ENCODE peak calls at places on chromosomes 13 and 19, in nine cellular contexts. Y, K, L, J, T, W, D, Q and N are unnamed samples.

GRCh38 chr13:52848455-52849190 is at the start of gene PCDH8:
- DNase-seq in L (no peak), Y (no peak), J (peak), Q (no peak), K (peak), T (peak), D (no peak), W (no peak), N (no peak)

GRCh38 chr19:44648536-44649370 is 5.0 kb downstream of the PVR start:
- DNase-seq in Y (no peak), D (no peak), L (no peak), T (no peak), W (peak), Q (no peak), J (peak), K (no peak), N (peak)

GRCh38 chr13:21668665-21669599 is 1.9 kb upstream of the FGF9 start:
- DNase-seq in D (no peak), Y (no peak), J (no peak), T (peak), L (no peak), W (peak), K (no peak), Q (peak), N (peak)

GRCh38 chr19:41427647-41428480 is 690 bp upstream of the B3GNT8 start:
- DNase-seq in J (no peak), D (peak), Y (peak), K (peak), T (peak), L (no peak), Q (peak), W (peak), N (peak)

GRCh38 chr19:15299568-15300409 is 32.5 kb downstream of the BRD4 start:
- DNase-seq in Q (no peak), Y (no peak), L (no peak), J (no peak), K (no peak), T (no peak), D (no peak), W (peak), N (peak)

GRCh38 chr13:100658363-100658762 is 16.2 kb downstream of the TMTC4 start:
- DNase-seq in K (no peak), W (no peak), T (no peak), D (no peak), L (no peak), Y (peak), J (no peak), Q (no peak), N (no peak)

GRCh38 chr19:39546599-39546998 is 6.6 kb upstream of the EID2 start:
- DNase-seq in D (no peak), T (no peak), K (no peak), Y (no peak), W (peak), Q (no peak), L (no peak), J (no peak), N (no peak)

GRCh38 chr13:103431880-103432279 is 365.7 kb upstream of the SLC10A2 start:
- DNase-seq in Y (no peak), K (peak), D (no peak), J (no peak), L (no peak), W (no peak), T (no peak), Q (no peak), N (no peak)

GRCh38 chr19:2650515-2650914 is 52.0 kb downstream of the GNG7 start:
- DNase-seq in T (no peak), D (peak), Y (no peak), K (no peak), L (no peak), Q (no peak), J (peak), W (no peak), N (peak)

GRCh38 chr13:48634631-48635030 is 19.1 kb upstream of the CYSLTR2 start:
- DNase-seq in K (no peak), T (no peak), D (no peak), Y (no peak), W (no peak), L (no peak), Q (no peak), J (no peak), N (no peak)

GRCh38 chr19:9528757-9529336 is 9.6 kb downstream of the ZNF426 start:
- DNase-seq in L (no peak), J (no peak), K (no peak), T (no peak), W (no peak), Y (peak), Q (no peak), D (no peak), N (no peak)

GRCh38 chr19:12833747-12834417 is 497 bp downstream of the RTBDN start:
- DNase-seq in D (peak), L (no peak), Q (no peak), Y (peak), W (peak), J (no peak), T (peak), K (peak), N (peak)

GRCh38 chr19:18428837-18429674 is 8.9 kb downstream of the ISYNA1 start:
- DNase-seq in W (peak), D (peak), L (no peak), J (peak), Q (peak), T (peak), Y (peak), K (peak), N (peak)
- H3K4me3 ChIP-seq in W (no peak), D (peak), L (peak), J (peak), Q (peak), T (peak), Y (peak), K (peak), N (peak)

GRCh38 chr13:105307776-105308175 is 1227.7 kb downstream of the EFNB2 start:
- DNase-seq in Q (no peak), K (no peak), T (no peak), W (no peak), Y (no peak), D (no peak), J (no peak), L (no peak), N (no peak)
- H3K4me3 ChIP-seq in Q (no peak), K (no peak), T (no peak), W (no peak), Y (no peak), D (no peak), J (no peak), L (no peak), N (no peak)

GRCh38 chr19:29842471-29843179 is 30.8 kb downstream of the CCNE1 start:
- DNase-seq in T (no peak), D (no peak), J (no peak), K (no peak), Y (peak), L (no peak), W (no peak), Q (no peak), N (no peak)
- H3K4me3 ChIP-seq in T (peak), D (peak), J (no peak), K (no peak), Y (no peak), L (no peak), W (no peak), Q (no peak), N (no peak)

GRCh38 chr19:55117063-55117635 is 288 bp downstream of the PPP1R12C start:
- DNase-seq in J (no peak), K (no peak), W (no peak), Q (no peak), Y (peak), L (no peak), T (peak), D (peak), N (peak)

GRCh38 chr19:55117636-55118391 is at the start of gene PPP1R12C:
- DNase-seq in W (peak), Y (peak), Q (peak), L (peak), D (peak), T (peak), K (peak), J (peak), N (peak)

GRCh38 chr19:55119053-55119452 is 1.6 kb upstream of the PPP1R12C start:
- DNase-seq in L (no peak), W (peak), J (no peak), Q (no peak), K (no peak), Y (peak), D (no peak), T (no peak), N (no peak)

GRCh38 chr19:55116232-55117062 is 990 bp downstream of the PPP1R12C start:
- DNase-seq in K (peak), Y (peak), T (peak), Q (peak), W (peak), L (no peak), J (peak), D (peak), N (peak)

DNA sequence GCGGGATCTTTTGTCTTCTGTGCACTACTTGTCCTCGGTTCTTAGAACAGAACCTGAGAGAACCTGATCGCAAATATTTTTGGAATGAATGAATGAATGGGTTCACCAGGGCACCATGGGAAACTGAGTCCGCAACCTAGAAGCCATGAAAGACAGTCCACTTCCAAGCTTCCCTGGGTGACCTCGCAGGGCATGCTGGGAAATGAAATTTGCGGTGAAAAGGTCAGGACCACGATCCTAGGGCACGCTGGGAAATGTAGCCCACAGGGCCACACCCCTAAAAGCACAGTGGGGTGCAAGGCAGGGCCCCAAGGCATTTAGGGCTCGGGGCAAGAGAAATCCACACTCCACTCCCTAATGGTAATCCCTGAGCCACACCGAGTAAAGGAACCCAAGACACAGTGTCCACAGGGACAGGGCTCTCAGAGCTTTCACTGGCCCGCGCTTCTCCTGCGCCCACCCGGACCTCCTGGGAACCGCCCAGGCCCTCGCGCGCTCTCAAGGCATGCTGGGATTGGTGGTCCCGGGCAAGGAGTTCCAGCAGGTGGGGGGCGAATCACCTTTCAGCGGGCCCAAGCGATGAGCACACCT is 1.1 kb upstream of the PPP1R12C start:
- DNase-seq in L (no peak), K (no peak), Q (peak), T (peak), J (peak), Y (peak), W (no peak), D (peak), N (peak)
- H3K4me3 ChIP-seq in L (peak), K (peak), Q (peak), T (peak), J (peak), Y (peak), W (peak), D (peak), N (peak)

GRCh38 chr19:47350599-47350998 is 1.5 kb downstream of the DHX34 start:
- DNase-seq in D (no peak), J (no peak), Y (no peak), W (no peak), K (no peak), T (no peak), Q (no peak), L (no peak), N (peak)
- H3K4me3 ChIP-seq in D (peak), J (no peak), Y (no peak), W (no peak), K (no peak), T (peak), Q (no peak), L (no peak), N (no peak)

GRCh38 chr19:53372196-53372595 is 6.7 kb downstream of the ZNF525 start:
- DNase-seq in K (no peak), D (no peak), T (no peak), J (no peak), L (no peak), W (no peak), Q (no peak), Y (no peak), N (no peak)

GRCh38 chr19:53374288-53374687 is 8.8 kb downstream of the ZNF525 start:
- DNase-seq in J (no peak), T (no peak), Q (no peak), L (no peak), W (no peak), K (no peak), D (no peak), Y (no peak), N (no peak)

GRCh38 chr19:53374743-53375142 is 9.2 kb downstream of the ZNF525 start:
- DNase-seq in J (no peak), D (no peak), Y (no peak), L (no peak), K (no peak), T (no peak), W (no peak), Q (no peak), N (no peak)
- H3K4me3 ChIP-seq in J (no peak), D (no peak), Y (no peak), L (no peak), K (no peak), T (no peak), W (no peak), Q (no peak), N (no peak)

GRCh38 chr19:19513671-19514070 is 1.7 kb downstream of the TSSK6 start:
- DNase-seq in W (no peak), T (no peak), K (no peak), D (no peak), L (no peak), J (no peak), Y (no peak), Q (no peak), N (no peak)
- H3K4me3 ChIP-seq in W (no peak), T (no peak), K (no peak), D (peak), L (no peak), J (peak), Y (no peak), Q (no peak), N (no peak)

GRCh38 chr19:11480081-11480926 is 542 bp downstream of the ELAVL3 start:
- DNase-seq in T (no peak), J (no peak), K (peak), Y (peak), L (no peak), Q (no peak), D (no peak), W (no peak), N (peak)

GRCh38 chr19:11481777-11482383 is 1.0 kb upstream of the ELAVL3 start:
- DNase-seq in J (peak), L (peak), Y (peak), K (peak), T (peak), W (peak), D (peak), Q (peak), N (peak)

GRCh38 chr19:11479470-11480080 is 1.3 kb downstream of the ELAVL3 start:
- DNase-seq in J (peak), Y (no peak), D (peak), W (peak), L (no peak), K (peak), Q (no peak), T (peak), N (peak)

GRCh38 chr19:11482384-11483050 is 1.7 kb upstream of the ELAVL3 start:
- DNase-seq in J (peak), L (no peak), Y (peak), T (peak), D (peak), W (peak), Q (peak), K (peak), N (peak)

DNA sequence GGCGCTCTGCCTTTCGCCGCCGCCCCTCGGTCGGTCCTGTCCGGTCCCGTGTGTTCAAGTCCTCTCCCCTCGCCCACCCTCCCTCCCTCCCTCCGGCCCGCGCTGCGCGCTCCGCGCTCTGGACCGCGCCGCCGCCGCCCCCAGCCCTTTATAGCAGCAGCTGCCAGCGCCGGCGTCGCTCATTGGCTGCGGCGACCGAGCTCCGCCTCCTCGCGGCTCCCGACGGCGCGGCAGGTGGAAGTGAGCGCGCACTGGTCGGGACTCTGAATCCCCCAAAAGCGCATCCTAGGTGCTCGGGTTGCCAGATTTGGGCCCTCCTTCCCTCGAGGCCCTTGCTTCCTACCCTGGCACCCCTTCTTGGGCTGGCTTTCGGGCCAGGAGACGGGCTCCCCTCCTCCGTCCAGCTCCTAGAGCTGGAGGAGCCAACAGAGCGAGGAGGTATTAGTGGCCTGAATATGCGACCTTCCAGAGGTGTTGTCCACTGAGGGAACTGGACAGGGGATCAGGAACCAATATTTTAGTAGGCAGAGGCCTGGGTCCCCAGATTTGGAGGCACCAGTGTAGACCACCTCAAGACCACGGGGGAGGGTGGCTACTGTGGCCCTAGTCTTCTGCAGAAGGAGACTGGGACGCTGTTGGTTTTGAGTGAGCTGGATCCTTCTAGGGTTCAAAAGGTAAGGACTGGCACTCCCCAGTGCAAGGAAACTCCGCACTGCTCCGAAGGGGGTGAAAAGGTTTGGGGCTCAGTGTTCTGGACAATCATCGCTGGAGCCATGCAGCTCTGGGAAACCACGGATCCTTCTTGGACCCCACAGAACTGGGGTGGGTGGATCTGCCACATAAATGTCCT is at the start of gene ELAVL3:
- DNase-seq in T (peak), D (no peak), K (peak), Q (no peak), Y (no peak), L (no peak), J (no peak), W (no peak), N (peak)
- H3K4me3 ChIP-seq in T (no peak), D (peak), K (peak), Q (no peak), Y (no peak), L (peak), J (peak), W (no peak), N (no peak)

DNA sequence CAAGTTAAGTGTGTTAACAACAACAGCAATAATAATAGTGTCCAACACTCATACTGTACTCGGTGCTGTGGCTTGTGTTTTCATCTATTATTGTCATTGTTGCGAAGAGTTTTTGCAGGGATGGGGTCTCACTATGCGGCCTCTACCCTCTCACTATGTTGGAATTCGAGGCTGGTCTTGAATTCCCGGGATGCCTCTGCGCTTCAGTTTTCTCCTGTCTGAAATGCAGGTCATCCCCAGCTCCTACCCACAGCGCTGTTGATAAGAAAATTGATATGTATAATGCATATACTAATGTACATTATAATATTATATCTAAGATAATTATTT is 4.9 kb upstream of the SBK3 start:
- DNase-seq in J (no peak), T (no peak), K (no peak), D (no peak), Y (no peak), W (no peak), Q (no peak), L (no peak), N (peak)
- H3K4me3 ChIP-seq in J (peak), T (peak), K (peak), D (no peak), Y (no peak), W (no peak), Q (no peak), L (no peak), N (peak)

GRCh38 chr19:18495204-18495911 is 26.5 kb downstream of the ELL start:
- DNase-seq in K (no peak), T (no peak), Y (no peak), D (no peak), J (peak), W (no peak), L (no peak), Q (no peak), N (peak)

GRCh38 chr19:18493440-18494266 is 28.2 kb downstream of the ELL start:
- DNase-seq in D (no peak), K (no peak), Y (no peak), W (no peak), Q (no peak), T (no peak), J (peak), L (no peak), N (peak)

GRCh38 chr19:18496980-18497256 is 25.0 kb downstream of the ELL start:
- DNase-seq in D (no peak), K (no peak), J (no peak), Q (no peak), T (no peak), Y (no peak), W (peak), L (no peak), N (no peak)

GRCh38 chr19:18494267-18494607 is 27.6 kb downstream of the ELL start:
- DNase-seq in T (no peak), W (no peak), L (no peak), J (no peak), D (no peak), Y (no peak), K (no peak), Q (no peak), N (peak)

GRCh38 chr19:18496167-18496979 is 25.5 kb downstream of the ELL start:
- DNase-seq in W (peak), T (no peak), Y (peak), Q (peak), K (no peak), J (no peak), D (peak), L (no peak), N (peak)
- H3K4me3 ChIP-seq in W (no peak), T (no peak), Y (no peak), Q (no peak), K (no peak), J (no peak), D (no peak), L (no peak), N (no peak)